ENCODE peak calls at places on chromosomes 4 and X, in seven cellular contexts. N is fibroblast of lung, R is SW480, Q is cardiac muscle cell, B is head of caudate nucleus, O is HL-60, Z is IMR-90. F is an unnamed sample.

GRCh38 chrX:9538544-9539045 is 73.7 kb downstream of the TBL1X start:
- DNase-seq in O (no peak), N (no peak), B (no peak), Z (no peak), Q (peak; percentile 44), R (no peak), F (no peak)

GRCh38 chr4:130632731-130633604 is 1537.0 kb downstream of the C4orf33 start:
- DNase-seq in Q (no peak), N (peak; percentile 28), B (no peak), R (peak; percentile 3), Z (no peak), O (no peak), F (no peak)

GRCh38 chr4:1400191-1400805 is 5.9 kb downstream of the NKX1-1 start:
- DNase-seq in Q (no peak), N (no peak), O (no peak), Z (no peak), B (no peak), R (no peak), F (no peak)

GRCh38 chrX:129450123-129450522 is 73.2 kb downstream of the SMARCA1 start:
- DNase-seq in Q (no peak), Z (no peak), N (no peak), B (no peak), O (no peak), R (no peak), F (no peak)

GRCh38 chr4:146165840-146166239 is 9.7 kb upstream of the LSM6 start:
- DNase-seq in R (peak; percentile 3), N (peak; percentile 47), Z (peak; percentile 75), O (no peak), B (no peak), Q (peak; percentile 83), F (no peak)

GRCh38 chr4:36349904-36350554 is 68.6 kb downstream of the DTHD1 start:
- DNase-seq in B (no peak), R (no peak), Z (no peak), Q (no peak), N (no peak), O (no peak), F (no peak)

GRCh38 chr4:124437853-124438495 is 274.6 kb downstream of the ANKRD50 start:
- DNase-seq in R (no peak), Q (no peak), B (no peak), N (no peak), O (no peak), Z (no peak), F (no peak)

GRCh38 chr4:48554606-48555005 is 64.6 kb downstream of the ZAR1 start:
- DNase-seq in Z (no peak), R (no peak), B (no peak), Q (no peak), O (no peak), N (no peak), F (no peak)

GRCh38 chrX:31546130-31546529 is 474.3 kb upstream of the FTHL17 start:
- DNase-seq in Q (peak; percentile 79), O (no peak), N (peak; percentile 71), Z (peak; percentile 76), R (no peak), B (no peak), F (no peak)

GRCh38 chrX:18674417-18674787 is 2.5 kb upstream of the RS1 start:
- DNase-seq in Q (no peak), N (no peak), R (peak; percentile 48), Z (no peak), B (peak; percentile 3), O (no peak), F (peak; percentile 33)

GRCh38 chr4:46250997-46251396 is 127.1 kb upstream of the GABRG1 start:
- DNase-seq in O (no peak), B (no peak), N (no peak), R (no peak), Z (no peak), Q (no peak), F (no peak)

GRCh38 chrX:47218920-47219815 is 687 bp downstream of the CDK16 start:
- DNase-seq in Z (no peak), N (peak; percentile 12), O (peak; percentile 25), Q (peak; percentile 9), R (no peak), B (no peak), F (peak; percentile 44)

GRCh38 chrX:136880003-136880451 is 498 bp downstream of the RBMX start:
- DNase-seq in N (peak; percentile 15), O (no peak), B (no peak), Z (no peak), Q (peak; percentile 21), R (peak; percentile 22), F (peak; percentile 26)

GRCh38 chr4:47499705-47500104 is 14.6 kb downstream of the ATP10D start:
- DNase-seq in R (no peak), Z (peak; percentile 13), O (no peak), Q (no peak), B (no peak), N (no peak), F (no peak)

GRCh38 chrX:133090410-133090809 is 6.5 kb downstream of the USP26 start:
- DNase-seq in R (no peak), N (no peak), O (no peak), Q (no peak), Z (no peak), B (no peak), F (no peak)

GRCh38 chrX:100658936-100659335 is 14.9 kb downstream of the SRPX2 start:
- DNase-seq in Q (no peak), B (no peak), O (no peak), R (peak; percentile 18), Z (no peak), N (peak; percentile 35), F (no peak)

F was measured in GM13976.